ENCODE peak calls at places on chromosomes 7 and 10, in ten cellular contexts. J is tibial artery; I is neural crest cell; Z is M059J; X is natural killer cell treated with Interleukin-12 subunit alpha and Interleukin-12 subunit beta and Interleukin-15 and Interleukin-18, amount 100 ng/mL, for 72 hours; L is endothelial cell; U is stimulated activated CD4-positive, alpha-beta T cell treated with anti-CD3 and anti-CD28 coated beads, Interleukin-4, amount 100 ng/mL, for 48 hours; D is RCC 7860; C is AG09309; B is transverse colon. V is an unnamed sample.

GRCh38 chr10:79404690-79405131 is 40.7 kb downstream of the ZCCHC24 start:
- DNase-seq in J (peak), I (no peak), Z (no peak), X (no peak), L (no peak), U (no peak), D (no peak), C (no peak), B (peak), V (no peak)

GRCh38 chr10:23432161-23432560 is 6.7 kb upstream of the OTUD1 start:
- DNase-seq in J (no peak), I (no peak), Z (no peak), X (no peak), L (no peak), U (no peak), D (no peak), C (no peak), B (peak), V (no peak)

GRCh38 chr7:90958669-90959068 is 305.6 kb upstream of the FZD1 start:
- DNase-seq in J (no peak), I (no peak), Z (peak), X (no peak), L (no peak), U (no peak), D (no peak), C (peak), B (no peak), V (no peak)

GRCh38 chr7:28349637-28350036 is 62.7 kb upstream of the CREB5 start:
- DNase-seq in J (no peak), I (no peak), Z (peak), X (no peak), L (no peak), U (no peak), D (peak), C (no peak), B (no peak), V (no peak)

GRCh38 chr10:11192304-11193018 is 174.8 kb downstream of the CELF2 start:
- DNase-seq in J (peak), I (no peak), Z (no peak), X (no peak), L (no peak), U (no peak), D (no peak), C (no peak), B (peak), V (no peak)

GRCh38 chr7:75879771-75880184 is 944 bp downstream of the RHBDD2 start:
- DNase-seq in J (no peak), I (no peak), Z (peak), X (no peak), L (no peak), U (peak), D (peak), C (no peak), B (no peak), V (no peak)

GRCh38 chr10:114632869-114633715 is 25.0 kb downstream of the ABLIM1 start:
- DNase-seq in J (peak), I (no peak), Z (peak), X (no peak), L (no peak), U (no peak), D (peak), C (peak), B (no peak), V (no peak)

GRCh38 chr7:925601-926000 is 28.9 kb downstream of the ADAP1 start:
- DNase-seq in J (peak), I (no peak), Z (no peak), X (peak), L (no peak), U (no peak), D (no peak), C (no peak), B (peak), V (no peak)

GRCh38 chr7:123883154-123883553 is 38.2 kb downstream of the HYAL4 start:
- DNase-seq in J (no peak), I (no peak), Z (no peak), X (no peak), L (no peak), U (no peak), D (no peak), C (no peak), B (no peak), V (no peak)

GRCh38 chr10:61793760-61794713 is 107.5 kb upstream of the ARID5B start:
- DNase-seq in J (no peak), I (no peak), Z (peak), X (no peak), L (no peak), U (no peak), D (no peak), C (no peak), B (no peak), V (no peak)

GRCh38 chr7:48052748-48053147 is 17.4 kb downstream of the C7orf57 start:
- DNase-seq in J (no peak), I (no peak), Z (peak), X (no peak), L (no peak), U (no peak), D (peak), C (no peak), B (no peak), V (no peak)

GRCh38 chr10:73649876-73650536 is 5.8 kb downstream of the SYNPO2L start:
- DNase-seq in J (no peak), I (no peak), Z (peak), X (no peak), L (no peak), U (no peak), D (no peak), C (no peak), B (no peak), V (no peak)

GRCh38 chr10:63703740-63704345 is 182.6 kb downstream of the REEP3 start:
- DNase-seq in J (no peak), I (no peak), Z (no peak), X (no peak), L (no peak), U (no peak), D (no peak), C (no peak), B (no peak), V (no peak)

GRCh38 chr7:6385110-6385792 is 62.5 kb downstream of the DAGLB start:
- DNase-seq in J (no peak), I (no peak), Z (peak), X (no peak), L (no peak), U (no peak), D (peak), C (peak), B (no peak), V (no peak)

GRCh38 chr10:115829501-115830215 is 443.3 kb downstream of the GFRA1 start:
- DNase-seq in J (no peak), I (no peak), Z (peak), X (no peak), L (no peak), U (no peak), D (peak), C (peak), B (no peak), V (no peak)

GRCh38 chr7:137656227-137656849 is 190.4 kb downstream of the DGKI start:
- DNase-seq in J (peak), I (peak), Z (peak), X (peak), L (peak), U (peak), D (peak), C (peak), B (peak), V (peak)

GRCh38 chr7:76065016-76065612 is 17.2 kb downstream of the MDH2 start:
- DNase-seq in J (no peak), I (no peak), Z (no peak), X (no peak), L (no peak), U (no peak), D (no peak), C (no peak), B (no peak), V (no peak)

GRCh38 chr7:101519324-101520017 is 109.6 kb downstream of the MYL10 start:
- DNase-seq in J (no peak), I (no peak), Z (peak), X (no peak), L (no peak), U (no peak), D (no peak), C (peak), B (no peak), V (no peak)

GRCh38 chr7:94512735-94513564 is 3.3 kb downstream of the CASD1 start:
- DNase-seq in J (no peak), I (no peak), Z (no peak), X (no peak), L (no peak), U (no peak), D (no peak), C (no peak), B (peak), V (no peak)

GRCh38 chr10:97234403-97234802 is 48.6 kb upstream of the SLIT1 start:
- DNase-seq in J (no peak), I (peak), Z (peak), X (no peak), L (peak), U (no peak), D (peak), C (no peak), B (no peak), V (no peak)

GRCh38 chr10:91700788-91701444 is 68.0 kb upstream of the PPP1R3C start:
- DNase-seq in J (no peak), I (no peak), Z (peak), X (no peak), L (no peak), U (no peak), D (no peak), C (peak), B (no peak), V (no peak)

GRCh38 chr7:117582219-117582704 is 102.4 kb downstream of the CFTR start:
- DNase-seq in J (peak), I (no peak), Z (peak), X (no peak), L (no peak), U (no peak), D (peak), C (peak), B (no peak), V (no peak)

GRCh38 chr7:107078517-107078966 is 34.0 kb downstream of the PRKAR2B start:
- DNase-seq in J (no peak), I (no peak), Z (peak), X (no peak), L (no peak), U (no peak), D (peak), C (no peak), B (no peak), V (no peak)

GRCh38 chr7:31327071-31327470 is 13.5 kb downstream of the NEUROD6 start:
- DNase-seq in J (no peak), I (no peak), Z (peak), X (no peak), L (no peak), U (no peak), D (peak), C (no peak), B (no peak), V (no peak)

GRCh38 chr10:131433566-131433965 is 122.0 kb upstream of the TCERG1L start:
- DNase-seq in J (no peak), I (no peak), Z (no peak), X (no peak), L (no peak), U (no peak), D (no peak), C (no peak), B (no peak), V (no peak)

GRCh38 chr7:31122649-31123058 is 70.5 kb downstream of the ADCYAP1R1 start:
- DNase-seq in J (peak), I (peak), Z (peak), X (peak), L (peak), U (peak), D (peak), C (peak), B (peak), V (peak)

GRCh38 chr7:16791895-16792294 is 12.9 kb downstream of the AGR2 start:
- DNase-seq in J (no peak), I (no peak), Z (no peak), X (no peak), L (no peak), U (no peak), D (no peak), C (no peak), B (no peak), V (no peak)

GRCh38 chr10:5575482-5576153 is 50.9 kb downstream of the CALML3 start:
- DNase-seq in J (peak), I (no peak), Z (peak), X (no peak), L (no peak), U (no peak), D (no peak), C (peak), B (no peak), V (no peak)

V was measured in progenitor cell of endocrine pancreas.